ENCODE peak calls at places on chromosomes 16 and 17, in six cellular contexts. Y is hepatic stellate cell, C is AG04449, O is BE2C, B is LHCN-M2, R is osteocyte. J is an unnamed sample.

GRCh38 chr16:86774931-86775330 is 196.6 kb downstream of the FOXL1 start:
- DNase-seq in Y (no peak), C (no peak), B (no peak), R (no peak), O (no peak), J (no peak)

GRCh38 chr17:76384987-76385891 is 830 bp downstream of the SPHK1 start:
- DNase-seq in O (no peak), C (no peak), R (no peak), Y (peak), B (peak), J (peak)

GRCh38 chr17:8781784-8782575 is 17.2 kb downstream of the MFSD6L start:
- DNase-seq in B (no peak), Y (no peak), O (no peak), R (no peak), C (no peak), J (no peak)

GRCh38 chr16:1193143-1193824 is 31.8 kb downstream of the TPSG1 start:
- DNase-seq in Y (no peak), R (no peak), C (no peak), B (no peak), O (peak), J (no peak)

GRCh38 chr17:64455993-64456885 is 7.3 kb downstream of the MILR1 start:
- DNase-seq in C (no peak), R (no peak), Y (no peak), B (no peak), O (no peak), J (no peak)

GRCh38 chr16:86180780-86181179 is 281.8 kb downstream of the IRF8 start:
- DNase-seq in C (no peak), O (no peak), B (no peak), R (no peak), Y (no peak), J (no peak)

GRCh38 chr17:39813631-39814030 is 50.5 kb downstream of the IKZF3 start:
- DNase-seq in Y (no peak), R (no peak), B (no peak), C (no peak), O (no peak), J (no peak)

GRCh38 chr17:81254955-81255717 is 16.0 kb downstream of the NDUFAF8 start:
- DNase-seq in O (peak), Y (peak), B (peak), C (no peak), R (no peak), J (peak)

GRCh38 chr17:82240506-82241182 is 11.8 kb downstream of the SLC16A3 start:
- DNase-seq in O (peak), R (no peak), C (no peak), B (no peak), Y (no peak), J (no peak)